ENCODE peak calls at places on chromosome 1, in ten cellular contexts. T, C, F, N, Y, W, U, H, D and G are unnamed samples.

GRCh38 chr1:6275826-6276764 is 15.2 kb upstream of the GPR153 start:
- DNase-seq in T (no peak), C (peak), F (no peak), N (no peak), Y (peak), W (peak), U (no peak), H (no peak), D (no peak), G (no peak)

GRCh38 chr1:170145691-170146676 is at the start of gene NTMT2:
- DNase-seq in T (no peak), C (peak), F (no peak), N (no peak), Y (no peak), W (peak), U (no peak), H (no peak), D (no peak), G (peak)

GRCh38 chr1:15954316-15954715 is 21.6 kb downstream of the ZBTB17 start:
- DNase-seq in T (no peak), C (no peak), F (no peak), N (no peak), Y (no peak), W (no peak), U (no peak), H (no peak), D (no peak), G (no peak)

GRCh38 chr1:6474815-6475282 is 8.9 kb upstream of the TNFRSF25 start:
- DNase-seq in T (no peak), C (no peak), F (no peak), N (no peak), Y (no peak), W (peak), U (no peak), H (no peak), D (no peak), G (no peak)

GRCh38 chr1:26027716-26028489 is 6.3 kb downstream of the EXTL1 start:
- DNase-seq in T (no peak), C (peak), F (no peak), N (no peak), Y (no peak), W (no peak), U (no peak), H (no peak), D (no peak), G (peak)

GRCh38 chr1:225626698-225627097 is 26.2 kb downstream of the ENAH start:
- DNase-seq in T (no peak), C (peak), F (no peak), N (no peak), Y (no peak), W (no peak), U (no peak), H (no peak), D (no peak), G (no peak)

GRCh38 chr1:53025034-53025777 is 36.8 kb upstream of the PODN start:
- DNase-seq in T (no peak), C (peak), F (no peak), N (no peak), Y (no peak), W (peak), U (no peak), H (no peak), D (no peak), G (peak)

GRCh38 chr1:6914646-6915178 is 129.5 kb downstream of the CAMTA1 start:
- DNase-seq in T (no peak), C (no peak), F (no peak), N (no peak), Y (peak), W (no peak), U (no peak), H (no peak), D (no peak), G (no peak)

GRCh38 chr1:168923521-168924136 is 182.9 kb upstream of the ATP1B1 start:
- DNase-seq in T (no peak), C (no peak), F (no peak), N (no peak), Y (no peak), W (no peak), U (no peak), H (no peak), D (no peak), G (no peak)

GRCh38 chr1:31683997-31684396 is 19.8 kb downstream of the COL16A1 start:
- DNase-seq in T (no peak), C (no peak), F (no peak), N (no peak), Y (no peak), W (peak), U (no peak), H (no peak), D (no peak), G (no peak)

GRCh38 chr1:46173361-46173856 is 1.5 kb upstream of the TSPAN1 start:
- DNase-seq in T (no peak), C (peak), F (no peak), N (no peak), Y (no peak), W (peak), U (no peak), H (no peak), D (no peak), G (no peak)

GRCh38 chr1:183025782-183026774 is 2.9 kb downstream of the LAMC1 start:
- DNase-seq in T (no peak), C (peak), F (no peak), N (no peak), Y (no peak), W (no peak), U (no peak), H (no peak), D (no peak), G (no peak)